ENCODE peak calls at places on chromosomes 1 and 21, in five cellular contexts. Q is HEK293T, T is GM12878, H is HepG2, M is H1. L is an unnamed sample.

GRCh38 chr1:201408815-201409200 is 9.7 kb upstream of the LAD1 start:
- DNase-seq in Q (no peak), T (no peak), H (no peak), M (no peak), L (no peak)

GRCh38 chr1:156492591-156493080 is 7.9 kb downstream of the MEF2D start:
- DNase-seq in Q (no peak), T (no peak), H (no peak), M (no peak), L (no peak)

GRCh38 chr1:235011064-235011598 is 117.5 kb downstream of the TOMM20 start:
- DNase-seq in Q (no peak), T (peak; percentile 84), H (no peak), M (no peak), L (no peak)

GRCh38 chr21:15210235-15210678 is 145.5 kb upstream of the NRIP1 start:
- DNase-seq in Q (no peak), T (no peak), H (peak; percentile 92), M (no peak), L (no peak)

GRCh38 chr1:209480345-209480744 is 103.2 kb upstream of the CAMK1G start:
- DNase-seq in Q (no peak), T (no peak), H (no peak), M (no peak), L (no peak)

GRCh38 chr1:177355575-177355974 is 184.8 kb downstream of the BRINP2 start:
- DNase-seq in Q (peak; percentile 49), T (no peak), H (peak; percentile 3), M (peak; percentile 62), L (no peak)

GRCh38 chr1:39159224-39160036 is 45.1 kb upstream of the MACF1 start:
- DNase-seq in Q (no peak), T (no peak), H (peak; percentile 75), M (no peak), L (peak; percentile 76)

GRCh38 chr1:116825735-116826438 is 71.7 kb downstream of the CD2 start:
- DNase-seq in Q (peak; percentile 53), T (no peak), H (no peak), M (no peak), L (no peak)

GRCh38 chr1:56120021-56120420 is 459.3 kb downstream of the PLPP3 start:
- DNase-seq in Q (no peak), T (no peak), H (no peak), M (no peak), L (no peak)
- TF ChIP-seq SUZ12 in Q (no peak), T (no peak), H (no peak), M (no peak), L (no peak)

GRCh38 chr1:3321559-3322439 is 132.7 kb upstream of the ARHGEF16 start:
- DNase-seq in Q (peak; percentile 57), T (no peak), H (no peak), M (no peak), L (no peak)

GRCh38 chr1:3323021-3323790 is 131.3 kb upstream of the ARHGEF16 start:
- DNase-seq in Q (peak; percentile 38), T (no peak), H (peak; percentile 37), M (no peak), L (no peak)

GRCh38 chr1:3323791-3324703 is 130.4 kb upstream of the ARHGEF16 start:
- DNase-seq in Q (no peak), T (no peak), H (no peak), M (no peak), L (no peak)

GRCh38 chr1:3320246-3321152 is 134.0 kb upstream of the ARHGEF16 start:
- DNase-seq in Q (no peak), T (no peak), H (peak; percentile 99), M (no peak), L (no peak)

GRCh38 chr1:3322440-3323020 is 131.9 kb upstream of the ARHGEF16 start:
- DNase-seq in Q (peak; percentile 24), T (no peak), H (no peak), M (no peak), L (no peak)
- TF ChIP-seq SUZ12 in Q (no peak), T (no peak), H (no peak), M (no peak), L (no peak)

DNA sequence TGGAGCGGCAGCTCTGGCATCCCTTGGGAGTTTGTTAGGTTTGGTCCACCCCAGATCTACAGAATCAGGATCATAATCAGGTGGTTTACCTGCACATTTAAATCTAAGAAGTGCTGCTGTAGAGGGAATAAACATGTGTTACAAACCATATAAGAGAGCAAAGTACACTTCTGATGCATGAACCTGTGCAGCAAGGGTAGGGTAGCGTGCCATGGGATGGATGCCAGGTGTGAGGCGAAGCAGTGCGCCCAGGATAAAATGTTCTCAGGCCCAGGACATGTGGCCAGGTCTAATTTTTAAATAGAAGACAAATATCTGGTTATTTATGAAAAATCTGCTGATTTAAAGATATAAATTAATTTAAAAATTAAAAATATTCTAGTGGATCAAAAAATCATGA is 308.8 kb upstream of the USP24 start:
- DNase-seq in Q (no peak), T (no peak), H (no peak), M (no peak), L (no peak)
- TF ChIP-seq SUZ12 in Q (no peak), T (no peak), H (no peak), M (no peak), L (no peak)

DNA sequence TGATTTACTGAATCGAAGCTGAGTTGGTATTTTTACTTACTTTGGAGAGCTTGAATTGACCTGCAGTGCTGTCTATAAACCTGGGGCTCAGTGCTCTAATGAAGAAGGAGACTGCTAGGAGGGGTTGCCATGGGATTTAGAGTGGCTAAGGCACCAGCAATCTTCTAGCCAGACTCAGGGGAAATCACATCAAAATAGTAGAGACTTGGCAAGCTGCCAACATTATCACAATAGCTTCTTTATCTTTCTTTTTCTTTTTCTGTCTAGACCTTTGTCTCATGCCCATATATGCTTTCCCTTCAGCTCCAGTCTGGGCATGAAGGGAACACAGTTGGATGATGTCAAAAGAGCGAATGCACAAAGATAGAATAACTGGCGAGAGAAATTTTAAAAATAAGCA is 301.1 kb upstream of the DPYD start:
- DNase-seq in Q (no peak), T (no peak), H (peak; percentile 1), M (no peak), L (no peak)
- TF ChIP-seq SUZ12 in Q (no peak), T (no peak), H (no peak), M (no peak), L (no peak)

GRCh38 chr1:17600313-17600712 is 60.8 kb downstream of the ARHGEF10L start:
- DNase-seq in Q (no peak), T (no peak), H (no peak), M (no peak), L (no peak)
- TF ChIP-seq SUZ12 in Q (no peak), T (no peak), H (no peak), M (no peak), L (no peak)